ENCODE peak calls at places on chromosome 12, in four cellular contexts. V is GM12878, E is A549, W is K562. A is an unnamed sample.

GRCh38 chr12:75208851-75209781 is 523 bp downstream of the KCNC2 start:
- DNase-seq in E (no peak), V (no peak), W (no peak), A (peak; percentile 18)

GRCh38 chr12:20011200-20011599 is 357.1 kb upstream of the PDE3A start:
- DNase-seq in W (no peak), V (no peak), E (no peak), A (no peak)

GRCh38 chr12:51419473-51420228 is 5.0 kb upstream of the SLC4A8 start:
- DNase-seq in W (peak; percentile 25), V (no peak), E (peak; percentile 25), A (no peak)

GRCh38 chr12:29582156-29582555 is 84.7 kb upstream of the OVCH1 start:
- DNase-seq in E (no peak), W (no peak), V (no peak), A (no peak)

GRCh38 chr12:88529531-88530488 is 50.5 kb downstream of the KITLG start:
- DNase-seq in W (no peak), E (no peak), V (no peak), A (no peak)

GRCh38 chr12:26524862-26525465 is 308.0 kb downstream of the ITPR2 start:
- DNase-seq in E (no peak), W (peak; percentile 28), V (no peak), A (peak; percentile 28)

GRCh38 chr12:64457036-64457435 is 5.1 kb downstream of the TBK1 start:
- DNase-seq in W (peak; percentile 46), V (no peak), E (no peak), A (peak; percentile 48)

GRCh38 chr12:77256924-77257323 is 191.6 kb upstream of the E2F7 start:
- DNase-seq in V (no peak), W (no peak), E (no peak), A (no peak)

GRCh38 chr12:130715996-130716917 is at the start of gene RIMBP2:
- DNase-seq in E (no peak), W (no peak), V (no peak), A (peak; percentile 1)

GRCh38 chr12:65823481-65824313 is 586 bp upstream of the HMGA2 start:
- DNase-seq in E (peak; percentile 53), W (no peak), V (no peak), A (peak; percentile 58)

GRCh38 chr12:47736877-47737676 is 11.8 kb upstream of the ENDOU start:
- DNase-seq in V (no peak), W (peak; percentile 81), E (no peak), A (peak; percentile 73)

GRCh38 chr12:39777465-39777864 is 157.9 kb upstream of the ABCD2 start:
- DNase-seq in V (no peak), W (no peak), E (no peak), A (no peak)

GRCh38 chr12:15556411-15556810 is 232.8 kb downstream of the EPS8 start:
- DNase-seq in W (no peak), V (no peak), E (no peak), A (no peak)

GRCh38 chr12:65728913-65729793 is 95.1 kb upstream of the HMGA2 start:
- DNase-seq in V (no peak), W (no peak), E (no peak), A (peak; percentile 5)

GRCh38 chr12:79364197-79364596 is 326.6 kb downstream of the PAWR start:
- DNase-seq in E (no peak), V (no peak), W (peak; percentile 10), A (no peak)

GRCh38 chr12:53220857-53221202 is 11.2 kb downstream of the RARG start:
- DNase-seq in E (peak; percentile 98), V (peak; percentile 69), W (peak; percentile 95), A (peak; percentile 90)

GRCh38 chr12:5135126-5135525 is 91.4 kb downstream of the KCNA5 start:
- DNase-seq in V (no peak), W (no peak), E (no peak), A (no peak)

GRCh38 chr12:101172316-101172715 is 37.7 kb downstream of the SLC5A8 start:
- DNase-seq in V (no peak), W (peak; percentile 16), E (no peak), A (peak; percentile 10)

GRCh38 chr12:16324772-16325171 is 22.7 kb upstream of the MGST1 start:
- DNase-seq in V (no peak), W (no peak), E (no peak), A (no peak)

GRCh38 chr12:103021538-103022218 is 64.2 kb downstream of the ASCL1 start:
- DNase-seq in V (no peak), W (no peak), E (no peak), A (no peak)

GRCh38 chr12:68374315-68374982 is 42.3 kb upstream of the MDM1 start:
- DNase-seq in E (no peak), W (no peak), V (peak; percentile 98), A (no peak)
- TF ChIP-seq ELK1 in E (no peak), W (no peak), V (peak; percentile 42), A (no peak)

GRCh38 chr12:106309671-106310313 is 7.3 kb downstream of the TCP11L2 start:
- DNase-seq in V (no peak), W (no peak), E (no peak), A (peak; percentile 75)
- TF ChIP-seq ELK1 in V (no peak), W (no peak), E (no peak), A (no peak)

GRCh38 chr12:70619471-70620152 is 17.6 kb downstream of the PTPRB start:
- DNase-seq in W (no peak), V (no peak), E (no peak), A (peak; percentile 70)
- TF ChIP-seq ELK1 in W (no peak), V (no peak), E (no peak), A (no peak)

GRCh38 chr12:109723311-109723791 is 9.7 kb downstream of the FAM222A start:
- DNase-seq in E (no peak), V (no peak), W (no peak), A (no peak)
- TF ChIP-seq ELK1 in E (no peak), V (no peak), W (no peak), A (no peak)